ENCODE peak calls at places on chromosomes 13 and 19, in ten cellular contexts. One of them, this sample, is unnamed. For H3K36me3, the result is how much of the 10 kb centered on the place peaks cover.

GRCh38 chr19:40592170-40592569 is 9.0 kb upstream of the LTBP4 start:
- DNase-seq in heart left ventricle: no peak
- DNase-seq in gastrocnemius medialis: no peak
- DNase-seq in spleen: no peak
- DNase-seq in IMR-90: peak
- DNase-seq in esophagus muscularis mucosa: no peak
- DNase-seq in transverse colon: no peak
- DNase-seq in right lobe of liver: no peak
- DNase-seq in stomach: no peak
- DNase-seq in ovary: no peak
- DNase-seq in this sample: no peak

GRCh38 chr13:44921478-44921877 is 67.8 kb downstream of the NUFIP1 start:
- DNase-seq in heart left ventricle: no peak
- DNase-seq in gastrocnemius medialis: no peak
- DNase-seq in spleen: no peak
- DNase-seq in IMR-90: no peak
- DNase-seq in esophagus muscularis mucosa: no peak
- DNase-seq in transverse colon: no peak
- DNase-seq in right lobe of liver: no peak
- DNase-seq in stomach: no peak
- DNase-seq in ovary: no peak
- DNase-seq in this sample: no peak

GRCh38 chr13:60463787-60464186 is 66.8 kb downstream of the TDRD3 start:
- DNase-seq in heart left ventricle: no peak
- DNase-seq in gastrocnemius medialis: no peak
- DNase-seq in spleen: no peak
- DNase-seq in IMR-90: no peak
- DNase-seq in esophagus muscularis mucosa: no peak
- DNase-seq in transverse colon: no peak
- DNase-seq in right lobe of liver: no peak
- DNase-seq in stomach: no peak
- DNase-seq in ovary: no peak
- DNase-seq in this sample: no peak

GRCh38 chr19:7868671-7869452 is 5.3 kb downstream of the PRR36 start:
- DNase-seq in heart left ventricle: peak
- DNase-seq in gastrocnemius medialis: no peak
- DNase-seq in spleen: peak
- DNase-seq in IMR-90: peak
- DNase-seq in esophagus muscularis mucosa: no peak
- DNase-seq in transverse colon: peak
- DNase-seq in right lobe of liver: peak
- DNase-seq in stomach: peak
- DNase-seq in ovary: peak
- DNase-seq in this sample: peak

GRCh38 chr19:38658462-38659306 is 11.2 kb downstream of the ACTN4 start:
- DNase-seq in heart left ventricle: no peak
- DNase-seq in gastrocnemius medialis: no peak
- DNase-seq in spleen: no peak
- DNase-seq in IMR-90: peak
- DNase-seq in esophagus muscularis mucosa: no peak
- DNase-seq in transverse colon: peak
- DNase-seq in right lobe of liver: peak
- DNase-seq in stomach: peak
- DNase-seq in ovary: no peak
- DNase-seq in this sample: peak

GRCh38 chr19:11868188-11868587 is 19.4 kb upstream of the ZNF69 start:
- DNase-seq in heart left ventricle: no peak
- DNase-seq in gastrocnemius medialis: no peak
- DNase-seq in spleen: no peak
- DNase-seq in IMR-90: no peak
- DNase-seq in esophagus muscularis mucosa: no peak
- DNase-seq in transverse colon: no peak
- DNase-seq in right lobe of liver: no peak
- DNase-seq in stomach: no peak
- DNase-seq in ovary: no peak
- DNase-seq in this sample: no peak

GRCh38 chr19:58406818-58407657 is 1.4 kb upstream of the ZNF584 start:
- DNase-seq in heart left ventricle: no peak
- DNase-seq in gastrocnemius medialis: no peak
- DNase-seq in spleen: no peak
- DNase-seq in IMR-90: no peak
- DNase-seq in esophagus muscularis mucosa: no peak
- DNase-seq in transverse colon: no peak
- DNase-seq in right lobe of liver: no peak
- DNase-seq in stomach: no peak
- DNase-seq in ovary: no peak
- DNase-seq in this sample: no peak

GRCh38 chr13:28753208-28753892 is 34.6 kb upstream of the SLC46A3 start:
- DNase-seq in heart left ventricle: peak
- DNase-seq in gastrocnemius medialis: no peak
- DNase-seq in spleen: no peak
- DNase-seq in IMR-90: peak
- DNase-seq in esophagus muscularis mucosa: peak
- DNase-seq in transverse colon: peak
- DNase-seq in right lobe of liver: peak
- DNase-seq in stomach: peak
- DNase-seq in ovary: no peak
- DNase-seq in this sample: no peak

GRCh38 chr19:50434525-50434924 is 1.8 kb downstream of the MYBPC2 start:
- DNase-seq in heart left ventricle: no peak
- DNase-seq in gastrocnemius medialis: peak
- DNase-seq in spleen: peak
- DNase-seq in IMR-90: no peak
- DNase-seq in esophagus muscularis mucosa: no peak
- DNase-seq in transverse colon: peak
- DNase-seq in right lobe of liver: no peak
- DNase-seq in stomach: no peak
- DNase-seq in ovary: no peak
- DNase-seq in this sample: no peak

GRCh38 chr13:111093634-111094033 is 21.5 kb upstream of the ARHGEF7 start:
- DNase-seq in heart left ventricle: no peak
- DNase-seq in gastrocnemius medialis: no peak
- DNase-seq in spleen: no peak
- DNase-seq in IMR-90: no peak
- DNase-seq in esophagus muscularis mucosa: peak
- DNase-seq in transverse colon: no peak
- DNase-seq in right lobe of liver: no peak
- DNase-seq in stomach: no peak
- DNase-seq in ovary: no peak
- DNase-seq in this sample: no peak

GRCh38 chr13:111906816-111907215 is 160.1 kb upstream of the SOX1 start:
- DNase-seq in heart left ventricle: no peak
- DNase-seq in gastrocnemius medialis: no peak
- DNase-seq in spleen: no peak
- DNase-seq in IMR-90: no peak
- DNase-seq in esophagus muscularis mucosa: peak
- DNase-seq in transverse colon: no peak
- DNase-seq in right lobe of liver: no peak
- DNase-seq in stomach: no peak
- DNase-seq in ovary: no peak
- DNase-seq in this sample: no peak

GRCh38 chr19:37817180-37817911 is 38.0 kb upstream of the ZNF573 start:
- DNase-seq in heart left ventricle: peak
- DNase-seq in gastrocnemius medialis: no peak
- DNase-seq in spleen: peak
- DNase-seq in IMR-90: peak
- DNase-seq in esophagus muscularis mucosa: peak
- DNase-seq in transverse colon: peak
- DNase-seq in right lobe of liver: peak
- DNase-seq in stomach: peak
- DNase-seq in ovary: peak
- DNase-seq in this sample: peak

GRCh38 chr13:93687261-93687660 is 460.7 kb downstream of the GPC6 start:
- DNase-seq in heart left ventricle: no peak
- DNase-seq in gastrocnemius medialis: no peak
- DNase-seq in spleen: no peak
- DNase-seq in IMR-90: peak
- DNase-seq in esophagus muscularis mucosa: no peak
- DNase-seq in transverse colon: no peak
- DNase-seq in right lobe of liver: no peak
- DNase-seq in stomach: no peak
- DNase-seq in ovary: no peak
- DNase-seq in this sample: no peak

GRCh38 chr13:102402292-102402691 is 444 bp upstream of the FGF14 start:
- DNase-seq in heart left ventricle: peak
- DNase-seq in gastrocnemius medialis: no peak
- DNase-seq in spleen: no peak
- DNase-seq in IMR-90: peak
- DNase-seq in esophagus muscularis mucosa: no peak
- DNase-seq in transverse colon: peak
- DNase-seq in right lobe of liver: peak
- DNase-seq in stomach: no peak
- DNase-seq in ovary: no peak
- DNase-seq in this sample: peak

GRCh38 chr13:29758591-29759114 is 91.8 kb downstream of the UBL3 start:
- DNase-seq in heart left ventricle: no peak
- DNase-seq in gastrocnemius medialis: no peak
- DNase-seq in spleen: no peak
- DNase-seq in IMR-90: no peak
- DNase-seq in esophagus muscularis mucosa: no peak
- DNase-seq in transverse colon: peak
- DNase-seq in right lobe of liver: no peak
- DNase-seq in stomach: peak
- DNase-seq in ovary: no peak
- DNase-seq in this sample: no peak

GRCh38 chr13:106507560-106508274 is 27.7 kb downstream of the EFNB2 start:
- DNase-seq in heart left ventricle: no peak
- DNase-seq in gastrocnemius medialis: no peak
- DNase-seq in spleen: no peak
- DNase-seq in IMR-90: peak
- DNase-seq in esophagus muscularis mucosa: no peak
- DNase-seq in transverse colon: no peak
- DNase-seq in right lobe of liver: no peak
- DNase-seq in stomach: no peak
- DNase-seq in ovary: no peak
- DNase-seq in this sample: peak

GRCh38 chr13:81480634-81481033 is 1139.7 kb upstream of the SPRY2 start:
- DNase-seq in heart left ventricle: no peak
- DNase-seq in gastrocnemius medialis: no peak
- DNase-seq in spleen: no peak
- DNase-seq in IMR-90: no peak
- DNase-seq in esophagus muscularis mucosa: no peak
- DNase-seq in transverse colon: no peak
- DNase-seq in right lobe of liver: no peak
- DNase-seq in stomach: no peak
- DNase-seq in ovary: no peak
- DNase-seq in this sample: no peak

GRCh38 chr19:28242317-28242927 is 970.5 kb downstream of the UQCRFS1 start:
- DNase-seq in heart left ventricle: no peak
- DNase-seq in gastrocnemius medialis: no peak
- DNase-seq in spleen: no peak
- DNase-seq in IMR-90: no peak
- DNase-seq in esophagus muscularis mucosa: no peak
- DNase-seq in transverse colon: peak
- DNase-seq in right lobe of liver: no peak
- DNase-seq in stomach: no peak
- DNase-seq in ovary: no peak
- DNase-seq in this sample: no peak

DNA sequence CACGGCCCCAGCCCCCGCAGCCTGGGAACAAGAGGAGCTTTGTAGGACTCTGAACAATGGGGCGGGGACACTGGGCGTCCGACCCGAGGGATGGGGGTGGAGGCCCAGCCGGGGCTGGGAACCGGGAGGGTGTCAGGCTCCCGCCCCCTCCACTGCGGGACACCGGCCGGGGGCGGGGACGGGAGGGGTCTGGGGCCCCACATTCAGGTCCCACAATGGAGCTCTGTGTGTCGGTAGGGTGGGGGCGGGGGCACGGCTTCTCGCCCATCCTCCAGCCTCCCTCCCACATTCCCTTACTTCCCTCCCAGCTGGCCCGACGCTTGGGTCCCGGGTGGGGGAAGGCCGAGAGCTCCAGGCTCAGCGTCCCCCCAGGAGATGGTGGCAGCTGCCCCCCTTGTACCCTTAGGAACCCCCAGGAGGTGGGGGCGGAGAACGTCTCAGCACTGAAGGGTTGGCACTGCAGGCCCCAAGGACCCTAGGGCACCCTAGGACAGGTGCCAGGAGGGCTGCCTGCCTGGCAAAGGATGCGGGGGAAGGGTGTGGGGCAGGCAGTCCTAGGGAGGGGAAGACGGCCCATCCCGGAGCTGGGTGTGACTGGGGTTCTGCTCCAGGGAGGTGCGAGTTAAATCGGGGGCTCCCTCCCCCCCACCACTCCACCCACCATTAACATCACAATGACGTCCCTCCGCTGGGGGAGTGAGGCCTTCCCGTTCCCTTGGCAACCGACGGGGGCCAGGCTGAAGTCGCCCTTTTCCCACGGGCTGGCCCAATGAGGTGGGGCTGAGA is 5.3 kb downstream of the TTYH1 start:
- DNase-seq in heart left ventricle: peak
- DNase-seq in gastrocnemius medialis: no peak
- DNase-seq in spleen: no peak
- DNase-seq in IMR-90: no peak
- DNase-seq in esophagus muscularis mucosa: no peak
- DNase-seq in transverse colon: no peak
- DNase-seq in right lobe of liver: no peak
- DNase-seq in stomach: no peak
- DNase-seq in ovary: no peak
- DNase-seq in this sample: no peak
- TF ChIP-seq POLR2A in heart left ventricle: no peak
- TF ChIP-seq POLR2A in gastrocnemius medialis: no peak
- TF ChIP-seq POLR2A in spleen: no peak
- TF ChIP-seq POLR2A in IMR-90: no peak
- TF ChIP-seq POLR2A in esophagus muscularis mucosa: no peak
- TF ChIP-seq POLR2A in transverse colon: no peak
- TF ChIP-seq POLR2A in right lobe of liver: no peak
- TF ChIP-seq POLR2A in stomach: no peak
- TF ChIP-seq POLR2A in ovary: no peak
- TF ChIP-seq POLR2A in this sample: no peak

GRCh38 chr19:56823956-56824355 is 16.6 kb downstream of the PEG3 start:
- DNase-seq in heart left ventricle: no peak
- DNase-seq in gastrocnemius medialis: no peak
- DNase-seq in spleen: no peak
- DNase-seq in IMR-90: no peak
- DNase-seq in esophagus muscularis mucosa: peak
- DNase-seq in transverse colon: no peak
- DNase-seq in right lobe of liver: no peak
- DNase-seq in stomach: no peak
- DNase-seq in ovary: no peak
- DNase-seq in this sample: no peak
- H3K36me3 ChIP-seq in heart left ventricle: under half
- H3K36me3 ChIP-seq in gastrocnemius medialis: under half
- H3K36me3 ChIP-seq in spleen: under half
- H3K36me3 ChIP-seq in IMR-90: under half
- H3K36me3 ChIP-seq in esophagus muscularis mucosa: under half
- H3K36me3 ChIP-seq in transverse colon: under half
- H3K36me3 ChIP-seq in right lobe of liver: under half
- H3K36me3 ChIP-seq in stomach: under half
- H3K36me3 ChIP-seq in ovary: under half
- H3K36me3 ChIP-seq in this sample: under half

GRCh38 chr19:36108684-36109083 is 2.3 kb upstream of the OVOL3 start:
- DNase-seq in heart left ventricle: no peak
- DNase-seq in gastrocnemius medialis: no peak
- DNase-seq in spleen: no peak
- DNase-seq in IMR-90: no peak
- DNase-seq in esophagus muscularis mucosa: no peak
- DNase-seq in transverse colon: no peak
- DNase-seq in right lobe of liver: no peak
- DNase-seq in stomach: no peak
- DNase-seq in ovary: no peak
- DNase-seq in this sample: no peak
- H3K4me3 ChIP-seq in heart left ventricle: no peak
- H3K4me3 ChIP-seq in gastrocnemius medialis: no peak
- H3K4me3 ChIP-seq in spleen: no peak
- H3K4me3 ChIP-seq in IMR-90: no peak
- H3K4me3 ChIP-seq in esophagus muscularis mucosa: no peak
- H3K4me3 ChIP-seq in transverse colon: no peak
- H3K4me3 ChIP-seq in right lobe of liver: no peak
- H3K4me3 ChIP-seq in stomach: no peak
- H3K4me3 ChIP-seq in ovary: no peak
- H3K4me3 ChIP-seq in this sample: no peak

GRCh38 chr19:54137913-54138776 is 583 bp downstream of the CNOT3 start:
- DNase-seq in heart left ventricle: no peak
- DNase-seq in gastrocnemius medialis: no peak
- DNase-seq in spleen: peak
- DNase-seq in IMR-90: no peak
- DNase-seq in esophagus muscularis mucosa: no peak
- DNase-seq in transverse colon: peak
- DNase-seq in right lobe of liver: no peak
- DNase-seq in stomach: no peak
- DNase-seq in ovary: peak
- DNase-seq in this sample: peak
- TF ChIP-seq POLR2A in heart left ventricle: no peak
- TF ChIP-seq POLR2A in gastrocnemius medialis: no peak
- TF ChIP-seq POLR2A in spleen: no peak
- TF ChIP-seq POLR2A in IMR-90: no peak
- TF ChIP-seq POLR2A in esophagus muscularis mucosa: no peak
- TF ChIP-seq POLR2A in transverse colon: no peak
- TF ChIP-seq POLR2A in right lobe of liver: peak
- TF ChIP-seq POLR2A in stomach: no peak
- TF ChIP-seq POLR2A in ovary: no peak
- TF ChIP-seq POLR2A in this sample: no peak